ENCODE peak calls at places on chromosomes 2 and 18, in six cellular contexts. S is GM23248, I is IMR-90, U is upper lobe of left lung, F is OCI-LY7, Q is heart left ventricle. D is an unnamed sample. For H3K4me1, the result is how much of the 10 kb centered on the place peaks cover.

GRCh38 chr2:239854596-239854995 is 170.5 kb downstream of the NDUFA10 start:
- DNase-seq in S (no peak), I (no peak), U (no peak), F (no peak), Q (peak), D (no peak)

GRCh38 chr2:191245869-191246531 is 796 bp downstream of the MYO1B start:
- DNase-seq in Q (peak), S (peak), F (no peak), I (peak), U (peak), D (peak)

GRCh38 chr18:45282101-45282812 is 333.0 kb upstream of the SLC14A2 start:
- DNase-seq in U (no peak), S (peak), F (no peak), I (no peak), Q (no peak), D (no peak)

GRCh38 chr18:13425357-13426095 is 207.0 kb downstream of the LDLRAD4 start:
- DNase-seq in S (no peak), U (no peak), Q (no peak), F (no peak), I (no peak), D (no peak)

GRCh38 chr2:15757820-15758586 is 166.3 kb downstream of the DDX1 start:
- DNase-seq in Q (no peak), S (no peak), U (no peak), I (no peak), F (no peak), D (no peak)

GRCh38 chr2:164911832-164912231 is 43.5 kb downstream of the SLC38A11 start:
- DNase-seq in S (no peak), U (no peak), I (no peak), F (no peak), Q (no peak), D (no peak)

GRCh38 chr18:61595615-61596014 is 262.4 kb downstream of the CDH20 start:
- DNase-seq in Q (no peak), I (no peak), U (no peak), F (no peak), S (peak), D (no peak)

GRCh38 chr2:49796221-49796705 is 641.9 kb upstream of the FSHR start:
- DNase-seq in S (no peak), I (no peak), U (no peak), Q (no peak), F (no peak), D (no peak)

GRCh38 chr2:27498975-27499374 is 2.3 kb downstream of the GCKR start:
- DNase-seq in Q (no peak), S (no peak), U (no peak), I (no peak), F (no peak), D (no peak)

GRCh38 chr2:31058096-31058843 is 80.0 kb downstream of the GALNT14 start:
- DNase-seq in F (no peak), I (no peak), Q (no peak), S (no peak), U (peak), D (no peak)

GRCh38 chr2:132623096-132623839 is 46.7 kb downstream of the LYPD1 start:
- DNase-seq in I (peak), Q (no peak), F (no peak), S (peak), U (no peak), D (no peak)

GRCh38 chr2:18119883-18120282 is 241.4 kb downstream of the KCNS3 start:
- DNase-seq in S (peak), U (no peak), Q (no peak), I (peak), F (no peak), D (no peak)

GRCh38 chr2:57701391-57701791 is 345.2 kb upstream of the VRK2 start:
- DNase-seq in U (no peak), S (peak), F (no peak), I (peak), Q (no peak), D (no peak)

GRCh38 chr18:11004951-11005350 is 144.4 kb downstream of the PIEZO2 start:
- DNase-seq in U (no peak), F (no peak), S (no peak), I (no peak), Q (no peak), D (no peak)

GRCh38 chr2:44934521-44934961 is 7.0 kb upstream of the SIX3 start:
- DNase-seq in S (no peak), U (peak), F (no peak), Q (no peak), I (no peak), D (no peak)

GRCh38 chr2:130823886-130824491 is 12.7 kb upstream of the ARHGEF4 start:
- DNase-seq in S (no peak), Q (no peak), F (no peak), I (no peak), U (peak), D (no peak)

GRCh38 chr2:142777742-142778141 is 99.7 kb upstream of the KYNU start:
- DNase-seq in F (no peak), S (no peak), I (no peak), Q (no peak), U (no peak), D (no peak)

GRCh38 chr18:22946841-22947240 is 13.7 kb downstream of the RBBP8 start:
- DNase-seq in U (no peak), F (no peak), I (peak), Q (no peak), S (peak), D (no peak)

GRCh38 chr2:223488814-223489213 is 113.3 kb downstream of the SCG2 start:
- DNase-seq in F (no peak), Q (no peak), U (no peak), I (peak), S (peak), D (no peak)

GRCh38 chr2:241036397-241036963 is 38.1 kb downstream of the SNED1 start:
- DNase-seq in I (no peak), Q (no peak), F (no peak), U (peak), S (no peak), D (no peak)

GRCh38 chr2:231288535-231289078 is 90.2 kb downstream of the ARMC9 start:
- DNase-seq in U (peak), I (no peak), S (no peak), Q (no peak), F (no peak), D (no peak)

GRCh38 chr18:8349608-8350323 is 259.5 kb upstream of the RAB12 start:
- DNase-seq in I (no peak), Q (no peak), S (no peak), U (no peak), F (no peak), D (no peak)

GRCh38 chr2:196263181-196263747 is 91.9 kb upstream of the STK17B start:
- DNase-seq in I (peak), U (no peak), Q (no peak), F (peak), S (no peak), D (no peak)

GRCh38 chr2:50611261-50612020 is 420.5 kb downstream of the NRXN1 start:
- DNase-seq in S (no peak), F (no peak), U (no peak), I (no peak), Q (no peak), D (no peak)

GRCh38 chr18:13455960-13456471 is 237.5 kb downstream of the LDLRAD4 start:
- DNase-seq in F (peak), Q (no peak), I (no peak), U (no peak), S (no peak), D (no peak)

GRCh38 chr2:207873794-207874193 is 104.1 kb upstream of the FZD5 start:
- DNase-seq in I (no peak), U (no peak), F (no peak), Q (no peak), S (no peak), D (no peak)

GRCh38 chr2:200585730-200586643 is at the start of gene AOX1:
- DNase-seq in S (peak), U (peak), F (peak), I (peak), Q (peak), D (peak)

GRCh38 chr2:61853086-61853847 is 593 bp downstream of the FAM161A start:
- DNase-seq in Q (no peak), F (peak), S (peak), U (peak), I (no peak), D (peak)

GRCh38 chr2:23711979-23712755 is 214.8 kb downstream of the ATAD2B start:
- DNase-seq in U (no peak), Q (no peak), S (no peak), F (no peak), I (peak), D (no peak)

GRCh38 chr18:55847960-55848359 is 260.0 kb upstream of the TCF4 start:
- DNase-seq in U (no peak), F (no peak), Q (no peak), I (no peak), S (no peak), D (no peak)

GRCh38 chr2:230135126-230135525 is 66.4 kb upstream of the SLC16A14 start:
- DNase-seq in Q (no peak), S (no peak), I (no peak), F (no peak), U (no peak), D (no peak)

GRCh38 chr2:128406629-128407252 is 88.1 kb upstream of the HS6ST1 start:
- DNase-seq in Q (no peak), S (no peak), U (no peak), I (no peak), F (no peak), D (no peak)

GRCh38 chr2:213238753-213239591 is 45.3 kb upstream of the SPAG16 start:
- DNase-seq in U (no peak), F (no peak), S (peak), Q (no peak), I (peak), D (peak)

GRCh38 chr2:240420206-240420899 is 15.1 kb upstream of the GPC1 start:
- DNase-seq in F (no peak), U (no peak), I (no peak), Q (peak), S (no peak), D (no peak)

GRCh38 chr2:128789776-128790455 is 471.2 kb upstream of the HS6ST1 start:
- DNase-seq in Q (no peak), I (no peak), S (no peak), F (no peak), U (peak), D (no peak)

GRCh38 chr2:135647836-135648579 is 93.6 kb upstream of the UBXN4 start:
- DNase-seq in I (no peak), F (no peak), U (no peak), S (no peak), Q (no peak), D (no peak)

GRCh38 chr18:64219511-64219910 is 70.6 kb upstream of the LINC00305 start:
- DNase-seq in F (no peak), S (no peak), Q (no peak), U (no peak), I (no peak), D (no peak)

GRCh38 chr2:234683950-234684349 is 187.1 kb upstream of the ARL4C start:
- DNase-seq in Q (no peak), F (no peak), I (no peak), S (no peak), U (no peak), D (no peak)
- H3K27ac ChIP-seq in Q (no peak), F (no peak), I (no peak), S (no peak), U (no peak), D (no peak)

GRCh38 chr2:69588945-69589344 is 54.6 kb downstream of the AAK1 start:
- DNase-seq in S (no peak), I (no peak), Q (no peak), U (no peak), F (no peak), D (no peak)
- H3K4me1 ChIP-seq in S (under half), I (under half), Q (half or more), U (under half), F (under half), D (under half)

GRCh38 chr2:11830708-11831301 is 84.4 kb downstream of the LPIN1 start:
- DNase-seq in F (no peak), S (no peak), Q (no peak), U (no peak), I (no peak), D (no peak)
- H3K4me3 ChIP-seq in F (peak), S (peak), Q (peak), U (no peak), I (peak), D (peak)

GRCh38 chr2:182950546-182950945 is 84.1 kb upstream of the FRZB start:
- DNase-seq in U (no peak), Q (no peak), F (no peak), I (no peak), S (no peak), D (no peak)
- H3K27ac ChIP-seq in U (no peak), Q (peak), F (no peak), I (no peak), S (no peak), D (no peak)

DNA sequence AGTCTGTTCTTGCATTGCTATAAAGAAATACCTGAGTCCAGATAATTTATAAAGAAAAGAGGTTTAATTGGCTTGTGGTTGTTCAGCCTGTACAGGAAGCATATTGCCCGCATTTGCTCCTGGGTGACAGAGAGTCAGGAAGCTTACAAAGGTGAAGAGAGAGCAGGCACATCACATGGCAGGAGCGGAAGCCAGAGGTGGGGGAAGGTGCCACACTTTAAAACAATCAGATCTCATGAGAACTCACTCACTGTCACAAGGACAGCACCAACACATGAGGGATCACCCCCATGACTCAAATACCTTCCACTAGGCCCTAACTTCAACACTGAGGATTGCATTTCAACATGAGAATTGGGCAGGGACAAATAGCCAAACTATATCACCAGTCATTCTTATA is 124.8 kb upstream of the COL5A2 start:
- DNase-seq in S (no peak), F (peak), U (no peak), Q (no peak), I (no peak), D (no peak)
- H3K4me1 ChIP-seq in S (under half), F (under half), U (under half), Q (under half), I (under half), D (under half)

DNA sequence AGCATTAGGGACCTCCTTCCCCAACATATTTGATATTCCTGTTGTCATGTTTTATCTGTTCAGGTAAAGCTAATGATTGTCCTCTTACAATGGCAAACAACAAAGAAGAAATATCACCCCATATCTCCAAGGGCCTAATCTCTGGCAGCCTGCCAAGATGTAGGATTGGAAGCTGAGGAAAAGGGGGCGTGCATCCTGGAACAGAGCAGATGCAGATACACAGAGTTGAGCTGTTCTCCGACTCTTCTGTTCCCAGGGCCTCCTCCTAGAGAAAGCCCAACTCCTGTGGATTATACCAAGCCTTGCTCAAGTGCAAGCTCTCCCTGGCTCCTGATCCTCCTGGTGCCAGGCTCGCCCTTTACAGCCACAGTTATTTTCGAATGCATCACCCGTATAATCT is 35.2 kb upstream of the CD207 start:
- DNase-seq in F (no peak), Q (no peak), I (no peak), S (no peak), U (no peak), D (no peak)
- H3K4me3 ChIP-seq in F (no peak), Q (no peak), I (no peak), S (no peak), U (no peak), D (no peak)

DNA sequence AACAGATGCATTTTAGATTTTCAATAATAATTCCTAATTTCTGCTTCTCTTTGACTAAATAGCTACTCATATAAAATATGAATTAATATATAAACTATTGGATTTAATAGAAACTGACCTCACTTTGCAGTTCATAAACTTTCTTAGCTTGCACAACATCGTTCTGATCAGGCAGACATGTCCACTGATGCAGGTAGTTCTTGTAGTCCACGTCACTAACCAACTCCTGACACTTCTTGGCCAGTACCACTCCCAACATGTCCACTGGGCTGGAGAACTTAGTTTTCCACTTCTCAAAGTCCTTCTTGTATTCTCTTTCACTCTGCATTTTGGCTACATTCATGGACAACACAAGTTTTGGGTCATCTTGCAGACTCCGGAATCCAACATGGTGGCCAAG is 83.8 kb downstream of the NEB start:
- DNase-seq in F (no peak), S (no peak), U (no peak), Q (no peak), I (no peak), D (no peak)
- H3K27ac ChIP-seq in F (no peak), S (no peak), U (no peak), Q (no peak), I (no peak), D (no peak)

DNA sequence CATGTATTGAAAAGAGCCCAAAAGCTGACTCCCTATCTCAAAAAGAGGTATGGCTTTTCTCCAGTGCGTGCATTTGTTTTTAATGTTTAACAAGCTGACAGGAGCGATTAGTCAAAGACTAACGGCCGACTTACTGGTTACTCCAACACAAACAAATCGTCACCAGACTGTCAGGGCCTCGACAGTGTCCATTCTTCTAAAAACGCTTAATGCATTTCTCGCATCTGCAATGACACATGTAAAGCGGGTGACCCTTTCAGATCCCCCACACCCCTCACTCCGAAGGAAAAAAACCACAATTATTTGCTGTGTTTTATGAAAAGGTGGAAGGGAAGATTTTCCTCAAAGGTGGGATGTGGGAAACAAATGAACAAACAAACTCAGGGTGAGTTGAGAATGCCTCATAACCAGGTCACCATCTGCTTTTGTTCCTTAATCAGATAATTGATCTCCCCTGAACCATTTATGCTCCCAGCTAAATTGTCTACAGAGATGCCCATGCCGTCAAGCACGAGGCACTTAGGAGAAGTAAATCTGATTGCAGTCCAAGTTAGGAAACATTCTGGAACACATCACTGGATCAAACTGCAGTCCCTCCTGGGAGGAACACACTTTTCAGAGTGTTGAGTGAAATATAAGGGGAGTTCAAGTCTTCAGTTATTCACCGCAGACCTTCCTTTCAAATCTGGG is 340.9 kb downstream of the CMPK2 start:
- DNase-seq in I (peak), F (no peak), Q (no peak), S (no peak), U (no peak), D (no peak)
- H3K4me1 ChIP-seq in I (under half), F (under half), Q (under half), S (under half), U (under half), D (under half)